ENCODE peak calls at places on chromosomes 1 and 21, in five cellular contexts. One of them, this sample, is unnamed.

GRCh38 chr1:100868364-100868995 is 26.2 kb downstream of the EXTL2 start:
- DNase-seq in IMR-90: peak; percentile 70
- DNase-seq in mesendoderm: peak; percentile 25
- DNase-seq in neuronal stem cell: peak; percentile 14
- DNase-seq in mesenchymal stem cell: peak; percentile 59
- DNase-seq in this sample: no peak

GRCh38 chr1:10210841-10211804 is 753 bp downstream of the KIF1B start:
- DNase-seq in mesenchymal stem cell: peak; percentile 92
- DNase-seq in mesendoderm: peak; percentile 88
- DNase-seq in neuronal stem cell: peak; percentile 60
- DNase-seq in IMR-90: peak; percentile 91
- DNase-seq in this sample: peak; percentile 85

GRCh38 chr21:41545500-41546359 is 37.8 kb upstream of the TMPRSS2 start:
- DNase-seq in IMR-90: no peak
- DNase-seq in mesendoderm: no peak
- DNase-seq in neuronal stem cell: no peak
- DNase-seq in mesenchymal stem cell: no peak
- DNase-seq in this sample: no peak

GRCh38 chr1:233113009-233113712 is 162.8 kb downstream of the NTPCR start:
- DNase-seq in mesendoderm: peak; percentile 99
- DNase-seq in IMR-90: peak; percentile 100
- DNase-seq in mesenchymal stem cell: peak; percentile 100
- DNase-seq in neuronal stem cell: peak; percentile 8
- DNase-seq in this sample: peak; percentile 95

GRCh38 chr1:164589961-164590507 is 31.1 kb downstream of the PBX1 start:
- DNase-seq in mesenchymal stem cell: no peak
- DNase-seq in IMR-90: no peak
- DNase-seq in mesendoderm: peak; percentile 75
- DNase-seq in neuronal stem cell: no peak
- DNase-seq in this sample: no peak

GRCh38 chr1:10617318-10617717 is 142.6 kb downstream of the PEX14 start:
- DNase-seq in IMR-90: no peak
- DNase-seq in neuronal stem cell: no peak
- DNase-seq in mesenchymal stem cell: no peak
- DNase-seq in mesendoderm: no peak
- DNase-seq in this sample: no peak

GRCh38 chr1:31760422-31760900 is 3.7 kb downstream of the ADGRB2 start:
- DNase-seq in neuronal stem cell: no peak
- DNase-seq in mesenchymal stem cell: peak; percentile 58
- DNase-seq in mesendoderm: peak; percentile 39
- DNase-seq in IMR-90: no peak
- DNase-seq in this sample: peak; percentile 28

GRCh38 chr1:170927955-170928850 is 7.1 kb upstream of the MROH9 start:
- DNase-seq in mesendoderm: peak; percentile 11
- DNase-seq in neuronal stem cell: no peak
- DNase-seq in IMR-90: no peak
- DNase-seq in mesenchymal stem cell: no peak
- DNase-seq in this sample: no peak

GRCh38 chr1:194241215-194241614 is 1054.8 kb upstream of the B3GALT2 start:
- DNase-seq in mesendoderm: no peak
- DNase-seq in mesenchymal stem cell: no peak
- DNase-seq in IMR-90: no peak
- DNase-seq in neuronal stem cell: no peak
- DNase-seq in this sample: no peak

GRCh38 chr1:241499910-241500309 is 19.6 kb downstream of the FH start:
- DNase-seq in mesendoderm: peak; percentile 43
- DNase-seq in mesenchymal stem cell: peak; percentile 44
- DNase-seq in IMR-90: peak; percentile 62
- DNase-seq in neuronal stem cell: no peak
- DNase-seq in this sample: peak; percentile 18

GRCh38 chr1:231817813-231818212 is 191.2 kb downstream of the DISC1 start:
- DNase-seq in mesenchymal stem cell: peak; percentile 19
- DNase-seq in mesendoderm: no peak
- DNase-seq in neuronal stem cell: no peak
- DNase-seq in IMR-90: peak; percentile 22
- DNase-seq in this sample: no peak

GRCh38 chr1:169012416-169012815 is 94.1 kb upstream of the ATP1B1 start:
- DNase-seq in mesendoderm: no peak
- DNase-seq in neuronal stem cell: no peak
- DNase-seq in IMR-90: no peak
- DNase-seq in mesenchymal stem cell: no peak
- DNase-seq in this sample: no peak

GRCh38 chr1:62599044-62599443 is 1.7 kb downstream of the ANGPTL3 start:
- DNase-seq in neuronal stem cell: no peak
- DNase-seq in mesenchymal stem cell: no peak
- DNase-seq in IMR-90: peak; percentile 47
- DNase-seq in mesendoderm: no peak
- DNase-seq in this sample: no peak

GRCh38 chr1:7389201-7389785 is 381.8 kb upstream of the VAMP3 start:
- DNase-seq in mesenchymal stem cell: peak; percentile 30
- DNase-seq in mesendoderm: no peak
- DNase-seq in IMR-90: peak; percentile 38
- DNase-seq in neuronal stem cell: no peak
- DNase-seq in this sample: no peak

GRCh38 chr1:52748119-52748518 is 21.9 kb downstream of the ZYG11B start:
- DNase-seq in mesendoderm: no peak
- DNase-seq in IMR-90: no peak
- DNase-seq in neuronal stem cell: no peak
- DNase-seq in mesenchymal stem cell: no peak
- DNase-seq in this sample: no peak

GRCh38 chr21:33111577-33111976 is 41.6 kb downstream of the OLIG1 start:
- DNase-seq in mesendoderm: no peak
- DNase-seq in neuronal stem cell: no peak
- DNase-seq in mesenchymal stem cell: no peak
- DNase-seq in IMR-90: no peak
- DNase-seq in this sample: no peak

GRCh38 chr1:47180603-47181094 is 9.2 kb downstream of the PDZK1IP1 start:
- DNase-seq in mesendoderm: no peak
- DNase-seq in neuronal stem cell: no peak
- DNase-seq in IMR-90: no peak
- DNase-seq in mesenchymal stem cell: no peak
- DNase-seq in this sample: no peak

GRCh38 chr1:184888505-184888904 is 85.8 kb downstream of the NIBAN1 start:
- DNase-seq in IMR-90: peak; percentile 84
- DNase-seq in mesendoderm: no peak
- DNase-seq in neuronal stem cell: no peak
- DNase-seq in mesenchymal stem cell: peak; percentile 69
- DNase-seq in this sample: no peak

GRCh38 chr1:236168716-236169429 is 26.5 kb downstream of the GPR137B start:
- DNase-seq in mesendoderm: no peak
- DNase-seq in neuronal stem cell: no peak
- DNase-seq in mesenchymal stem cell: peak; percentile 51
- DNase-seq in IMR-90: peak; percentile 53
- DNase-seq in this sample: peak; percentile 74

GRCh38 chr1:100463809-100464424 is 74.0 kb upstream of the GPR88 start:
- DNase-seq in neuronal stem cell: peak; percentile 38
- DNase-seq in IMR-90: peak; percentile 64
- DNase-seq in mesenchymal stem cell: peak; percentile 64
- DNase-seq in mesendoderm: peak; percentile 87
- DNase-seq in this sample: peak; percentile 68

GRCh38 chr1:210291786-210292275 is 36.9 kb upstream of the HHAT start:
- DNase-seq in mesenchymal stem cell: peak; percentile 53
- DNase-seq in mesendoderm: no peak
- DNase-seq in IMR-90: no peak
- DNase-seq in neuronal stem cell: no peak
- DNase-seq in this sample: peak; percentile 49

DNA sequence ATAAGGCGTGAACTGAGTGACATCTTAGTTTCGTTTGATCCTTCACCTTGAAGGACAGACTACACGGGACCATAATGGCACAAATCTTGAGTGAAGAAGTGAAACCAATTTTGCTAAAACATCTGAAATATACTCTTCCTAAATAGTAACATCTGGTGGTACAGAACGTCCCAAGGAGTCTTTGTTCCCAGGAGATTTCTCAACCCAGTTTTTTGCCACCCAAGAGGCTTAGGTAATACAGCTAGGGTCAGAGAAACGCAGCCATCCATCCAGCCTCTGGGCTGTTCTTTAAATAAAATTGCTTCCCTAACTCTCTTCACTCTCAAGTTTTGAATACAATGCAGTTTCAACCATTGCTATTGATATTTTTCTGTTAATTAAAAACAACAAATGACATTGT is 394.4 kb upstream of the ADGRL2 start:
- DNase-seq in mesendoderm: no peak
- DNase-seq in mesenchymal stem cell: no peak
- DNase-seq in neuronal stem cell: no peak
- DNase-seq in IMR-90: no peak
- DNase-seq in this sample: no peak
- H2BK120ac ChIP-seq in mesendoderm: no peak overlapping the region
- H2BK120ac ChIP-seq in mesenchymal stem cell: no peak overlapping the region
- H2BK120ac ChIP-seq in neuronal stem cell: no peak overlapping the region
- H2BK120ac ChIP-seq in IMR-90: no peak overlapping the region
- H2BK120ac ChIP-seq in this sample: no peak overlapping the region

DNA sequence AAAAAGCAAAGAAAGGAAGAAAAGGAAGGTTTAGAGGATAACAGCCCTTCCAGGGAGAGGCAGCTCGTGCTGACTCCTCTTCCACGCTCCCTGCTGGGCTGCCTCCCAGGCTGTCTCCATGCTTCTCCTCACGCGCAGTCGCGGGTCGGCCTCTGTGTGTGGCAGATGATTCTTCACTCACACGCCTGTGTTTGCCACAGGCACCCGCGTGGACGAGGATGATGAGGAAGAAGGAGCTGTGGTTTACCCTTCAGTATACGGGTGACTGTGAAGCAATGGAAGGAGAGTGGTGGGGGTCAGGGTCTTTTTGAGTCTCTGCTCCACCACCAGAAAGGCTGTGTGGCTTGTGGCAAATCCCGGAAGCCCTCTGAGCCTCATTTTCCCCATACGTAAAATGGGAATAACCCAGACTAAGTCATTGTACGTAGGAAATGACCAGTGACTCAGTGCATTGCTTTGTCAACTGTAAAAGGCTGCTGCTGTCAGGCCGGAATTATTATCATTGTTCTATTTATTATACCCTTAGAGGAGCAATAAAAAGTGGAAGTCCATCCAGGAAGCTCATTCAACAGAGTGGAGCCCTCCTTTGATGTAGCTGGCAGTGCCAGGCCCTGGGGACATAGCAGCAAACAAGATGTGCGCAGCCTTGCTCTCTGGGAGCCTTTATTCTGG is 11.9 kb upstream of the SH2D2A start:
- DNase-seq in mesendoderm: no peak
- DNase-seq in IMR-90: no peak
- DNase-seq in neuronal stem cell: no peak
- DNase-seq in mesenchymal stem cell: no peak
- DNase-seq in this sample: no peak
- H3K9ac ChIP-seq in mesendoderm: no peak overlapping the region
- H3K9ac ChIP-seq in IMR-90: no peak overlapping the region
- H3K9ac ChIP-seq in neuronal stem cell: peak overlapping the region; percentile 66
- H3K9ac ChIP-seq in mesenchymal stem cell: no peak overlapping the region
- H3K9ac ChIP-seq in this sample: no peak overlapping the region

GRCh38 chr1:15242766-15243165 is 4.3 kb upstream of the FHAD1 start:
- DNase-seq in mesenchymal stem cell: no peak
- DNase-seq in mesendoderm: no peak
- DNase-seq in IMR-90: no peak
- DNase-seq in neuronal stem cell: no peak
- DNase-seq in this sample: no peak
- H3K4me3 ChIP-seq in mesenchymal stem cell: no peak overlapping the region
- H3K4me3 ChIP-seq in mesendoderm: no peak overlapping the region
- H3K4me3 ChIP-seq in IMR-90: no peak overlapping the region
- H3K4me3 ChIP-seq in neuronal stem cell: no peak overlapping the region
- H3K4me3 ChIP-seq in this sample: no peak overlapping the region

GRCh38 chr21:44957901-44958451 is 18.1 kb downstream of the SLX9 start:
- DNase-seq in IMR-90: no peak
- DNase-seq in mesenchymal stem cell: no peak
- DNase-seq in neuronal stem cell: no peak
- DNase-seq in mesendoderm: no peak
- DNase-seq in this sample: peak; percentile 72

GRCh38 chr21:44955803-44956175 is 16.0 kb downstream of the SLX9 start:
- DNase-seq in mesenchymal stem cell: no peak
- DNase-seq in IMR-90: no peak
- DNase-seq in mesendoderm: no peak
- DNase-seq in neuronal stem cell: no peak
- DNase-seq in this sample: no peak

GRCh38 chr21:44957047-44957831 is 17.4 kb downstream of the SLX9 start:
- DNase-seq in mesendoderm: no peak
- DNase-seq in mesenchymal stem cell: no peak
- DNase-seq in IMR-90: no peak
- DNase-seq in neuronal stem cell: no peak
- DNase-seq in this sample: peak; percentile 28

GRCh38 chr21:44955141-44955802 is 15.4 kb downstream of the SLX9 start:
- DNase-seq in mesenchymal stem cell: peak; percentile 65
- DNase-seq in neuronal stem cell: no peak
- DNase-seq in IMR-90: peak; percentile 45
- DNase-seq in mesendoderm: no peak
- DNase-seq in this sample: no peak

DNA sequence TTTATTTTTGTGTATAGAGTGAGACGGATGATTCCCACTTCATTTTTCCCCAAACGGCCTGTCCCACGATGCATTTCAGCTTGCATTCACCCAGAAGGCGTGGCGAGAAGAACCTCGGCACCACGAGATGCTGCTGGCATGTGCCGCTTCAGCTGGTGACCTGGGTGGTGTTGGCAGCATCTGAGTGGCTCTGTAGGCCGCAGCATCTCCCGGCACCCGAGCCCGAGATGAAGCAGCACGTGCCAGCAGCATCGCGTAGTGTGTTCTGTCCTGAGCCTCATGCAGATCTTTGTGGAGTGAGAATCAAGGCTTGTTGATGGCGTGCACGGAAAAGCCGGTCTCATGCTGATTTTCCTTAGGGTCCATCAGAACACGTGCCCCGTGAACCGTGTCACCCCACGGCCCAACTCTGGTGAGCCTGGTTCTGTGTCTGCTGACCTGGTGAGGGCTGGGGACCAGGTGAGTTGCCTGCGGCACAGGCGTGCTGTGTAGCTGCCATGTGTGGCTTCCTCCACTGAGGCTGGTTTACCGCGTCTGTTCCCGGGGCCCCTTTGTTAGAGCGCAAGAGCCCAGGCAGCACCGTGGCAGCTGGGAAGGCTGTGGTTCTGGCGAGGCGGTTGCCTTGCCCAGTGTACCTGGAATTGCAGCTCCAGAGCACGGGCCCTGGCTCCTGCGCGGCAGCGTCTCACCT is 16.7 kb downstream of the SLX9 start:
- DNase-seq in neuronal stem cell: no peak
- DNase-seq in mesenchymal stem cell: no peak
- DNase-seq in mesendoderm: no peak
- DNase-seq in IMR-90: no peak
- DNase-seq in this sample: no peak
- H2BK120ac ChIP-seq in neuronal stem cell: no peak overlapping the region
- H2BK120ac ChIP-seq in mesenchymal stem cell: no peak overlapping the region
- H2BK120ac ChIP-seq in mesendoderm: no peak overlapping the region
- H2BK120ac ChIP-seq in IMR-90: no peak overlapping the region
- H2BK120ac ChIP-seq in this sample: peak overlapping the region; percentile 16

GRCh38 chr1:9111957-9112356 is 16.9 kb downstream of the GPR157 start:
- DNase-seq in mesenchymal stem cell: no peak
- DNase-seq in mesendoderm: no peak
- DNase-seq in neuronal stem cell: no peak
- DNase-seq in IMR-90: no peak
- DNase-seq in this sample: no peak
- H3K9ac ChIP-seq in mesenchymal stem cell: no peak overlapping the region
- H3K9ac ChIP-seq in mesendoderm: no peak overlapping the region
- H3K9ac ChIP-seq in neuronal stem cell: no peak overlapping the region
- H3K9ac ChIP-seq in IMR-90: no peak overlapping the region
- H3K9ac ChIP-seq in this sample: no peak overlapping the region

This sample was measured in trophoblast cell.